ENCODE peak calls at places on chromosomes 1 and 21, in five cellular contexts. B is HCT116, X is H1, Q is SK-N-SH, G is HepG2. V is an unnamed sample. For H3K4me1, the result is how much of the 10 kb centered on the place peaks cover.

GRCh38 chr1:228852511-228853088 is 117.3 kb downstream of the RHOU start:
- DNase-seq in B (no peak), X (no peak), Q (no peak), G (no peak), V (no peak)

GRCh38 chr21:42463861-42464515 is 32.0 kb downstream of the RSPH1 start:
- DNase-seq in B (peak), X (peak), Q (no peak), G (peak), V (no peak)

GRCh38 chr1:101967871-101968270 is 28.9 kb downstream of the OLFM3 start:
- DNase-seq in B (no peak), X (no peak), Q (no peak), G (no peak), V (no peak)

GRCh38 chr1:100219879-100220278 is 29.8 kb downstream of the DBT start:
- DNase-seq in B (no peak), X (no peak), Q (no peak), G (no peak), V (no peak)

GRCh38 chr1:1881727-1882126 is 9.2 kb downstream of the GNB1 start:
- DNase-seq in B (no peak), X (no peak), Q (no peak), G (no peak), V (no peak)

GRCh38 chr21:44780140-44780508 is 21.5 kb downstream of the UBE2G2 start:
- DNase-seq in B (no peak), X (no peak), Q (no peak), G (no peak), V (no peak)

GRCh38 chr1:190754769-190755168 is 277.1 kb upstream of the BRINP3 start:
- DNase-seq in B (peak), X (no peak), Q (peak), G (peak), V (no peak)

GRCh38 chr1:36851087-36851486 is 183.2 kb downstream of the GRIK3 start:
- DNase-seq in B (no peak), X (no peak), Q (no peak), G (no peak), V (no peak)

GRCh38 chr1:186236921-186237320 is 138.1 kb downstream of the TPR start:
- DNase-seq in B (peak), X (no peak), Q (no peak), G (no peak), V (no peak)

DNA sequence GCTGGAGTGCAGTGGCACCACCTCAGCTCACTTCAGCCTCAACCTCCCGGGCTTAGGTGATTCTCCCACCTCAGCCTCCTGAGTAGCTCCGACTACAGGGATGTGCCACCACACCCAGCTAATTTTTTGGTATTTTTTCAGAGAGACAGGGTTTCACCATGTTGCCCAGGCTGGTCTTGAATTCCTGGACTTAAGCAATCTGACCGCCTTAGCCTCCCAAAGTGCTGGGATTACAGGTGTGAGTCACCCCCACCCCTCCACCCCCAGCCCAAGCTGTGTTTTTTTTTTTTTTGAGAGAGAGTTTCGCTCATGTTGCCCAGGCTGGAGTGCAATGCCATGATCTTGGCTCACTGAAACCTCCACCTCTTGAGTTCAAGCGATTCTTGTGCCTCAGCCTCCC is 75.4 kb downstream of the NKAIN1 start:
- DNase-seq in B (no peak), X (no peak), Q (no peak), G (no peak), V (no peak)
- TF ChIP-seq JUND in B (no peak), X (no peak), Q (no peak), G (no peak), V (no peak)

GRCh38 chr1:17568014-17568413 is 28.5 kb downstream of the ARHGEF10L start:
- DNase-seq in B (no peak), X (no peak), Q (no peak), G (no peak), V (no peak)
- H3K4me1 ChIP-seq in B (half or more), X (under half), Q (under half), G (half or more), V (under half)

DNA sequence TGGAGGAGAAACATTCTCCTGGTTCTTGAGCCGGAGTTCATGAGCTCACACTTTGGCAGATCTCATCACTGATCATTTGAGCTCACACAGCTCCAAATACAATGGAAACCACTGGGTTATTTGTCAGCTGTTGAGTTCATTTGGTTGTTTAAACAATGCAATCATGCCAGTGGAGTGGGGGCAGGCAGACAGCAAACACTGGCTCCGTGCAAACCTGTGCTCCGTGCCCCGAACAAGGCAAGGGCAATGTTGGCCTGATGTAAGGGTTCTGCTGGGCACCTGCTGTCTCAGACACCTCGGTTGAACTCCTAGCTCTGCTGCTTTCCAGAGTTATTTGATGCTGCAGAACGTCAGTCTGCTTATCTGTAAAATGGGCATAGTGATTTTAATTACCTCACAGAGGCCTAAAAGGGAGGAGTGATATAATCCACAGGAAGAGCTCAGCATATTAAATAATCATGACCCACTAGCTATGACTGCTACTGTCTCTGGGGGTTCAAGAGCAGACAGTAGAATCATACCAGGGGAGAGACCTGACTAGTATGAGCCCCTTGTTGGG is 20.0 kb upstream of the CLIC6 start:
- DNase-seq in B (no peak), X (no peak), Q (no peak), G (no peak), V (no peak)
- TF ChIP-seq JUND in B (no peak), X (no peak), Q (no peak), G (no peak), V (no peak)

DNA sequence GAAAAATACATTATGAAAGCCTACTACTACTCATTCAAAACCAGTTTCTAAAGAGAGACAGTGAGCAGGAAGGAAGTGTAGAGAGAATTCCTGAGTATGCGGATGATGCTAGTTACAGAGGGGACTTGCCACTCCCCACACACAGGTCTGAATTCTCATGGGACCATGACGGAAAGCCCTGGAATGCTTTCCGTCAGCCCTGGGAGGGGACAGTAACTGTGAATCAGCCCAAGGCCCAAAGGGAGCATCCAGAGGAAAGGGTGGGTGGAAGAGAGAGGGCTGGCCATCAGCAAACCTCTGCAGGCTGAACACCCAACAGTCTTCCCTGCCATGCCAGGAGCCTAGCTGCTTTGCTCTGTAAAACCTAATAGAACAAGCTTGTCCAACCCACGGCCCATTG is 36.4 kb downstream of the RCSD1 start:
- DNase-seq in B (no peak), X (no peak), Q (no peak), G (no peak), V (no peak)
- H3K4me1 ChIP-seq in B (under half), X (under half), Q (under half), G (under half), V (under half)

DNA sequence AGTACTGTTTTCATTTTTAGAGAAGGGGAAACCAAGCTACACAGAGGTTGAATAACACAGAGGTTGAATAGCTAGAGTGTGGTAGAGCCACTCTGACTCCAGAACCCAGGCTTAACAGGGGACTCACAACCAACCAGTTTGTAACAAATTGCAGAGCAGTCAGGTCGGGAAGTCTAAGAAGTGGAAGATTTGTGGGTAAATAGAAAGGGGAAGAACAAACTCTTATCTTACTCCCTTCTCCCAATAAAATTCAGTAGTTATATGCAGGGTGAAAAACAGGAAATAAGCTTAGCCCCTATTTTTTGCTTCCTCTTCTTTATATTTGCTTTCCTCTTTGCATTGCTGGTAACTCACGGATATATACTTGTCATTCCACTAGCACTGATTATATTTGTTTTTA is 23.2 kb downstream of the CDC42 start:
- DNase-seq in B (no peak), X (no peak), Q (no peak), G (no peak), V (no peak)
- TF ChIP-seq JUND in B (no peak), X (no peak), Q (no peak), G (no peak), V (no peak)

GRCh38 chr1:224173523-224173922 is 9.5 kb upstream of the DEGS1 start:
- DNase-seq in B (no peak), X (no peak), Q (no peak), G (no peak), V (no peak)
- H3K4me1 ChIP-seq in B (under half), X (under half), Q (under half), G (under half), V (under half)

GRCh38 chr1:29894311-29894710 is 658.0 kb downstream of the PTPRU start:
- DNase-seq in B (no peak), X (no peak), Q (no peak), G (no peak), V (no peak)
- TF ChIP-seq JUND in B (no peak), X (no peak), Q (no peak), G (no peak), V (no peak)

GRCh38 chr1:29767088-29767685 is 530.9 kb downstream of the PTPRU start:
- DNase-seq in B (no peak), X (no peak), Q (no peak), G (no peak), V (no peak)
- H3K4me1 ChIP-seq in B (under half), X (under half), Q (under half), G (under half), V (under half)